ENCODE peak calls at places on chromosomes 12 and 14, in eight cellular contexts. B is IMR-90, K is NB4, H is breast epithelium, Z is upper lobe of left lung, A is GM12878, N is transverse colon, F is prostate gland. T is an unnamed sample.

GRCh38 chr14:99249389-99249788 is 22.6 kb downstream of the BCL11B start:
- DNase-seq in B (no peak), K (no peak), H (no peak), Z (no peak), A (no peak), N (no peak), F (no peak), T (no peak)

GRCh38 chr14:84750763-84751554 is 779.0 kb upstream of the FLRT2 start:
- DNase-seq in B (peak; percentile 50), K (no peak), H (no peak), Z (no peak), A (no peak), N (no peak), F (no peak), T (no peak)

GRCh38 chr14:73386342-73386741 is 72.0 kb downstream of the NUMB start:
- DNase-seq in B (no peak), K (no peak), H (no peak), Z (no peak), A (no peak), N (no peak), F (no peak), T (no peak)

GRCh38 chr12:2286051-2286450 is 233.3 kb downstream of the CACNA1C start:
- DNase-seq in B (no peak), K (no peak), H (no peak), Z (no peak), A (no peak), N (no peak), F (no peak), T (no peak)

GRCh38 chr12:48995061-48995879 is 3.9 kb downstream of the DDN start:
- DNase-seq in B (peak; percentile 73), K (peak; percentile 76), H (peak; percentile 72), Z (peak; percentile 90), A (no peak), N (peak; percentile 85), F (peak; percentile 77), T (peak; percentile 81)

GRCh38 chr12:47789712-47790489 is 16.9 kb downstream of the SLC48A1 start:
- DNase-seq in B (no peak), K (no peak), H (no peak), Z (no peak), A (no peak), N (no peak), F (no peak), T (no peak)

GRCh38 chr12:47811581-47812484 is 7.9 kb downstream of the HDAC7 start:
- DNase-seq in B (peak; percentile 86), K (peak; percentile 43), H (no peak), Z (peak; percentile 83), A (no peak), N (peak; percentile 31), F (no peak), T (peak; percentile 82)

GRCh38 chr14:98189521-98189920 is 1082.5 kb downstream of the BCL11B start:
- DNase-seq in B (no peak), K (no peak), H (no peak), Z (no peak), A (no peak), N (no peak), F (no peak), T (no peak)

GRCh38 chr14:55454264-55455151 is 14.1 kb upstream of the TBPL2 start:
- DNase-seq in B (peak; percentile 86), K (peak; percentile 62), H (no peak), Z (no peak), A (no peak), N (peak; percentile 68), F (no peak), T (peak; percentile 79)

GRCh38 chr12:101857043-101857558 is 20.3 kb upstream of the DRAM1 start:
- DNase-seq in B (peak; percentile 81), K (peak; percentile 92), H (no peak), Z (no peak), A (no peak), N (no peak), F (no peak), T (no peak)

DNA sequence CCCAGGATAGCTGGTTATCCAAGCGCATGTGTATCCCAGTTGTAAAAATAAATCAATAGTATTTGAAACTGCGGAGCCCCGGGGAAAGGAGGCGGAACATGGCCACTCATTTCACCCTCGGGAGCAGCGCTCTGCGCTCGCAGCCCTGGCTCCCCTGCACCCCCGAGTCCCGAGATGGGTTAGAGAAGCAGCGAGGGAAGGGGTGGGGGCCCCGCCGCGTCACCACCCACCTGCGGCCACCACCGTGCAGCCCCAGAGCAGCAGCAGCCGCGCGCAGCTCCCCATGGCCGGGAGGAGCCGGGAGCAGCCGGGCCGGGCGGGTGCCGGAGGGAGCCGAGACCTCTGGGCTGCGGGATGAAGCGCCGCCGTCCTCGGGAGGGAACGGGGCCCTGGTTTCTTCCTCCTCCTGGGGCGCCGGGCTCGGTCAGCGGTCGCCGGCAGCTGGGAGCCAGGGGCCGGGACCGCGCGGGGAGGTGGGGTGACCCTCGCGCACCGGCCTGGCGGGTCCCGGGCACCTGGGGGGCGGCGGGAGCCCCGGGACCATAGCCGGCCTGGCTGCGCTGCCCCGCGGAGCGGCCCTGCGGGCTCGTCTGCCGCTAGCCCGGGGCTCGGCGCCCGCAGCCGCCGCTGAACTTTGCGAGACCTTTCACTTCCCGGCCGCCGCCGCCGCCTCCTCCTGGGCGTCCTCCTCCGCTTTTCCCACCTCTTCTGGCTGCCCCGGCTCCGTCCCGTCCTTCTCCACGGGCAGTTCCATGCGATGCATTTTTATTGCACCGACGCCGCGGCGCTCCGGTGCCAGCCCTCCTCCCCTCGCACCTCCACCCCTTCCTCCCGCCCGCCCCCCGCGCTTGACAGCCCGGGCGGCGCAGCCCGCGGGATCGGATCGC is at the start of gene NTN4:
- DNase-seq in B (peak; percentile 24), K (peak; percentile 49), H (peak; percentile 52), Z (peak; percentile 91), A (no peak), N (peak; percentile 64), F (peak; percentile 52), T (peak; percentile 43)
- TF ChIP-seq POLR2A in B (no peak), K (no peak), H (peak; percentile 12), Z (no peak), A (no peak), N (peak; percentile 31), F (peak; percentile 36), T (peak; percentile 39)

DNA sequence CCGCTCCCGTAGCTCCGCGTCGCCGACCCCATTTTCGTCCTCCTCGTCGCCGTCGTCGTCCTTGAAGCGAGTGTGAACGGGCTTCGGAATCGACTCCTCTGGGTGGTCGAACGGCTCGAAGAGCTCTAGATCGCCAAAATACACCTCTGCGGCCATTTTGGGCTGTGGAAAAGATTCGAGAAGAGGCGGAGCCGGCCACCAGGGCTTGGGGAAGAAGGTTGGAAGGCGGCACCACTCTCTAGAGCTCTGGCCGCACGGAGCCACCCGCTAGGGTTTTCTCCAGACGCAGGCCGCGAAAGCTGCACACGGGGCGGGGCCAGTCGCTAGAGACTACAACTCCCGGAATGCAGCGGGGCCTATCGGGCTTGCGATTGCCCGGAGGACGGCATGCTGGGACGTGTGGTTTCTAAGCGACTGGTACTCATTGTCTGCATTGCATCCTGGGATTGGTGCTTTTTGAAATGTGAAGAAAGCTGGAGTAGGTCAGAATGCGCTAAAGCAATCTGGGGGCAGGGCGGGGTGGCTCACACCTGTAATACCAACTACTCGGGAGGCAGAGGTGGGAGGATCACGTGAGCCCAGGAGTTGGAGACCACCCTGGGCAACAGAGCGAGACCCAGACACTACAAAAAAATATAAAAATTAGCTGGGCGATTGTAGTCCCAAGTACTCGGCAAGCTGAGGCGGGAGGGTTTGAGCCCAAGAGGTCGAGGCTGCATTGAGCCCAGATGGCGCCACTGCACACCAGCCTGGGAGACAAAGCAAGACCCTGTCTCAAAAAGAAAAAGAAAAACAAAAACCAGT is at the start of gene ZCCHC8:
- DNase-seq in B (peak; percentile 98), K (peak; percentile 100), H (peak; percentile 96), Z (peak; percentile 97), A (peak; percentile 95), N (peak; percentile 98), F (peak; percentile 98), T (peak; percentile 98)
- TF ChIP-seq POLR2A in B (peak; percentile 94), K (peak; percentile 79), H (peak; percentile 92), Z (no peak), A (peak; percentile 94), N (peak; percentile 98), F (peak; percentile 99), T (peak; percentile 94)

GRCh38 chr14:75660630-75661498 is at the start of the genes ERG28 and TTLL5:
- DNase-seq in B (peak; percentile 99), K (peak; percentile 95), H (peak; percentile 99), Z (peak; percentile 99), A (peak; percentile 99), N (peak; percentile 97), F (peak; percentile 98), T (peak; percentile 98)
- TF ChIP-seq POLR2A in B (peak; percentile 51), K (peak; percentile 23), H (peak; percentile 68), Z (no peak), A (peak; percentile 82), N (peak; percentile 75), F (peak; percentile 88), T (peak; percentile 36)

GRCh38 chr14:103334644-103335603 is 887 bp downstream of the EIF5 start:
- DNase-seq in B (peak; percentile 79), K (peak; percentile 85), H (peak; percentile 59), Z (peak; percentile 94), A (no peak), N (peak; percentile 84), F (peak; percentile 55), T (peak; percentile 78)
- TF ChIP-seq POLR2A in B (no peak), K (no peak), H (peak; percentile 22), Z (no peak), A (peak; percentile 58), N (peak; percentile 37), F (peak; percentile 38), T (peak; percentile 47)

GRCh38 chr14:67426161-67426560 is 14.2 kb upstream of the PLEK2 start:
- DNase-seq in B (no peak), K (no peak), H (no peak), Z (no peak), A (no peak), N (no peak), F (no peak), T (no peak)

GRCh38 chr14:67424539-67424938 is 12.6 kb upstream of the PLEK2 start:
- DNase-seq in B (no peak), K (no peak), H (no peak), Z (no peak), A (no peak), N (no peak), F (no peak), T (no peak)

GRCh38 chr14:67423424-67423823 is 11.5 kb upstream of the PLEK2 start:
- DNase-seq in B (no peak), K (peak; percentile 72), H (no peak), Z (no peak), A (no peak), N (no peak), F (no peak), T (no peak)

GRCh38 chr14:67426983-67427601 is 15.1 kb upstream of the PLEK2 start:
- DNase-seq in B (peak; percentile 76), K (peak; percentile 83), H (peak; percentile 57), Z (peak; percentile 82), A (no peak), N (peak; percentile 82), F (peak; percentile 74), T (peak; percentile 87)

DNA sequence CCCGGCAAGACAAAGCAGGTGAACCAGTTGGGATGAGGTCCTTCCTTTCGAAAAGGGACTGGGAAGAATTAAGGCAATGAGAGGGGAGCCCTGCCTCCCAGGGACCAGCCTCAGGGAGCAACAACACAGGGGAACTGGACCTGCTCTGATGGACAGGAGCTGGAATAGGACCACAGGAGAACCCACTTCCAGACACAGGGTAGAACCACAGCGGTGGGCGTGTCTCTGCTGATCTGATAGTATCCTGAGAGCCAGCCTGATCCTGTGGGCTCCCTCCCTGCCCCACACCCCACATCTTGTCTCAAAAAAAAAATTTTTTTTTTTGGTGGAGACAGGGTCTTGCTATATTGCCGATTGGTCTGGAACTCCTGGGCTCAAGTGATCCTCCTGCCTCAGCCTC is 13.6 kb upstream of the PLEK2 start:
- DNase-seq in B (no peak), K (no peak), H (no peak), Z (no peak), A (no peak), N (no peak), F (no peak), T (no peak)
- TF ChIP-seq POLR2A in B (no peak), K (no peak), H (no peak), Z (no peak), A (no peak), N (no peak), F (no peak), T (no peak)